ENCODE peak calls at places on chromosome 22, in ten cellular contexts. M is mammary epithelial cell, L is left lung, I is aorta, N is lower lobe of right lung, F is transverse colon, H is ovary, U is Peyer's patch, Z is iPS DF 6.9, J is IMR-90. T is an unnamed sample.

GRCh38 chr22:46105494-46106278 is 44.6 kb upstream of the PPARA start:
- DNase-seq in H (peak), J (peak), N (no peak), Z (no peak), U (peak), I (no peak), F (peak), M (peak), L (no peak), T (peak)

GRCh38 chr22:44276041-44276440 is 36.7 kb downstream of the SHISAL1 start:
- DNase-seq in H (peak), J (no peak), F (no peak), U (no peak), Z (no peak), M (no peak), I (peak), L (peak), N (no peak), T (peak)

GRCh38 chr22:25645266-25645665 is 80.8 kb downstream of the GRK3 start:
- DNase-seq in M (no peak), F (no peak), J (peak), N (no peak), H (no peak), Z (no peak), I (no peak), U (no peak), L (no peak), T (no peak)

GRCh38 chr22:20486229-20486628 is 9.4 kb downstream of the KLHL22 start:
- DNase-seq in N (no peak), I (no peak), Z (no peak), H (no peak), J (no peak), U (no peak), L (no peak), F (no peak), M (no peak), T (no peak)

GRCh38 chr22:44448271-44448780 is 49.7 kb downstream of the RTL6 start:
- DNase-seq in N (no peak), Z (no peak), I (peak), F (peak), L (peak), U (peak), H (peak), J (peak), M (peak), T (no peak)

GRCh38 chr22:35656284-35656752 is 8.1 kb downstream of the APOL6 start:
- DNase-seq in L (no peak), U (no peak), I (no peak), J (no peak), M (no peak), Z (no peak), F (no peak), N (no peak), H (no peak), T (no peak)

GRCh38 chr22:48750826-48751440 is 1076.7 kb downstream of the BRD1 start:
- DNase-seq in I (no peak), J (no peak), L (peak), N (no peak), M (no peak), F (no peak), H (no peak), U (no peak), Z (no peak), T (no peak)

GRCh38 chr22:29291215-29291614 is 15.2 kb upstream of the GAS2L1 start:
- DNase-seq in N (no peak), H (no peak), J (no peak), F (no peak), U (no peak), I (no peak), Z (no peak), L (no peak), M (no peak), T (no peak)

GRCh38 chr22:19745155-19746133 is 15.1 kb upstream of the TBX1 start:
- DNase-seq in F (no peak), L (no peak), I (no peak), M (no peak), J (no peak), H (no peak), Z (no peak), N (no peak), U (no peak), T (no peak)

GRCh38 chr22:46081036-46081830 is 69.1 kb upstream of the PPARA start:
- DNase-seq in J (no peak), M (peak), Z (no peak), F (peak), L (peak), U (peak), I (peak), N (peak), H (peak), T (peak)

GRCh38 chr22:40189979-40190378 is 12.3 kb downstream of the TNRC6B start:
- DNase-seq in F (no peak), U (no peak), Z (no peak), M (no peak), I (no peak), L (no peak), J (peak), N (no peak), H (no peak), T (no peak)

GRCh38 chr22:40190501-40190900 is 12.8 kb downstream of the TNRC6B start:
- DNase-seq in F (no peak), Z (no peak), U (peak), M (no peak), I (no peak), N (peak), L (no peak), J (no peak), H (no peak), T (no peak)

GRCh38 chr22:40194656-40195055 is 16.9 kb downstream of the TNRC6B start:
- DNase-seq in U (no peak), F (no peak), M (no peak), N (no peak), Z (no peak), H (no peak), L (no peak), J (no peak), I (no peak), T (no peak)

GRCh38 chr22:40196628-40197027 is 18.9 kb downstream of the TNRC6B start:
- DNase-seq in Z (no peak), H (no peak), F (no peak), J (peak), L (no peak), U (peak), N (no peak), I (no peak), M (peak), T (no peak)

GRCh38 chr22:40193429-40194421 is 16.0 kb downstream of the TNRC6B start:
- DNase-seq in Z (no peak), J (peak), H (no peak), N (no peak), U (peak), I (no peak), F (no peak), M (no peak), L (no peak), T (no peak)
- H3K4me3 ChIP-seq in Z (no peak), J (no peak), H (no peak), N (no peak), U (no peak), I (no peak), F (no peak), M (no peak), L (no peak), T (no peak)

DNA sequence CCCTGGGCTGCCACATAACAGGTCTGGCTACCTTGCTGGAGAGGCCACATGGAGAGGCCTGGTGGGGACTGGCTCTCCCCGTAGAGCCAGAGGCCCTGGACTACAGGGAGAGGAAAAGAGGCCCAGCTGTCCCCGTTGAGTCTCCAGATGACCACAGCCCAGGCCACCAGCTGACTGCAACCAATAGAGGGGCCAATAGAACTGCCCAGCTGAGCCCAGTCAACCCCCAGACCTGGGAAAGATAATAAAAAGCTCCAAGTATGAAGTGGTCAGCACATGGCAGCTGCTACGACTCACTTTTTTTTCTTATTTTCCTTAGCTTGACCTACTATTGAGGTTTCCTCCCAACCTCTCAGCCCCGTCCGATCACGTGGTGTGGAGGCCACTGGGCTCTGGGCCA is 18.4 kb downstream of the PDGFB start:
- DNase-seq in Z (no peak), I (no peak), U (no peak), H (no peak), L (peak), N (no peak), F (no peak), J (no peak), M (no peak), T (no peak)
- H3K27ac ChIP-seq in Z (no peak), I (no peak), U (no peak), H (no peak), L (no peak), N (no peak), F (no peak), J (no peak), M (no peak), T (no peak)

DNA sequence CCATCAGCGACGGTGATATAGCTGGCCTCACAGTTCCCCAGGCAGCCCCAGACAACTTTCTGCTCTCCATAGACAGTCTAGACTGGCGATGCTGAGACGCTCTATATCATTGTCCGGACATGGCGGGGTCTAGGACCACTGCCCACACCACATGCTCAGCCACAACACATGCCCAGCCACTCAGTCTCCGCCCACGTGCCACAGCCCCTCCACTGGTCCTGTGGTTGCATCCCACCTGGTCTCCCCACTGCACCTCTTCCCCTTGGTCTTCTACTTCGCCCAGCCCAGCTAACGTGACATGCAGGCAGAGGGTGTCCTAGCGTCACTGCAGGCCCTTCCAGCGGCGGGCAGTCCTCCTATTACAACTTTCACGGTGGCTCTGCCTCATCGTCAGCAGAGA is 22.9 kb upstream of the YPEL1 start:
- DNase-seq in H (no peak), U (no peak), F (no peak), Z (no peak), L (no peak), M (no peak), I (no peak), N (no peak), J (no peak), T (no peak)
- H3K4me3 ChIP-seq in H (no peak), U (no peak), F (no peak), Z (no peak), L (no peak), M (no peak), I (no peak), N (no peak), J (no peak), T (no peak)

GRCh38 chr22:22752199-22752555 is 107.8 kb downstream of the GGTLC2 start:
- DNase-seq in Z (no peak), H (no peak), N (no peak), M (no peak), I (no peak), F (no peak), U (no peak), J (no peak), L (no peak), T (no peak)
- H3K27ac ChIP-seq in Z (no peak), H (no peak), N (no peak), M (no peak), I (no peak), F (no peak), U (no peak), J (no peak), L (no peak), T (no peak)

DNA sequence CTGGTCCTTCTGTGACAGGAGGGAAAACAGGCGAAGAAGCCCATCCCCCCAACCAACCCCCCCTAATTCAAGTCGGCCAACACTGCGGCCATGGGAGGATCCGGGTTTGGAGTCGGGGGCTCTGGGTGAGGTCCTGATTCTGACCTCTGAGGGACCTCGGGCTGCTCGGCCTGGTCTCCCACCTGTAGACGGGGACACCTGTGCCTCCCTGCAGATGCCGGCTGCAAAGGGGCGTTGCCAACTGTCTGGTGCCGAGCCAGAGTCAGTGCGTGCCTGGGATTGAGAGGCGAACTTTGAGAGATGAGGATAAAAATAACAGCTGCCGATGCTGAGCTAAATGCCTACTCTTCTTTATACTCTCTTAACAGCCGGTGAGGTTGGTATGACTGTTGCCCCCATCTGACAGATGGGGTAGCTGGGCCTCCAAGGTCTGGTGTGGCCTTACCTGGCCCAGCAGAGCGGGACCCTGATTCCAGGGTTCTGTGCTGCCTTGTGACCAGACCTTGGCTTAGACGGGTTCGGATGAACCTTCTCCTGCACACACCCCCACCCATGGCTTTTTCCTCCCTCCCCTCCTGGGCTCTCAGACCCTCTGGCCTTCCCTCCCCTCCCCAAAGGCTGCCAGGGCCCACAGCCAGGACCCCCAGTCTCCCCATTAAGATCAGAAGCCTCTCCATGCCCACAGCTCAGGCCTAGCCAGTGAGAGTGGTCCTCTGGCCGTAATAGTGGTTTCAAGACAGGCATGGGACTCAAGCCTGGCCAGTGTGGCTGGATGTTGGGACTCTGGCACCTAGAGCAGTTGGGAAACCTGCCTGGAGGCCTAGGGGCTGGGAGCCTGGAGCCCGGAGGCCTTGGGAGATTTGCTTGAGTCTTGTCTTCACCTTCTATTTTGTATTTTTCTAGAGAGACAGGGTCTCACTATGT is 41.7 kb downstream of the KCNJ4 start:
- DNase-seq in I (no peak), Z (no peak), F (peak), U (peak), M (no peak), L (peak), N (peak), J (no peak), H (no peak), T (peak)
- H3K4me3 ChIP-seq in I (no peak), Z (no peak), F (no peak), U (peak), M (no peak), L (peak), N (peak), J (no peak), H (peak), T (no peak)

GRCh38 chr22:21943571-21944448 is 8.8 kb downstream of the PPM1F start:
- DNase-seq in M (no peak), I (no peak), F (no peak), U (no peak), N (no peak), J (no peak), H (no peak), Z (no peak), L (no peak), T (peak)
- H3K27ac ChIP-seq in M (no peak), I (no peak), F (peak), U (peak), N (peak), J (peak), H (no peak), Z (no peak), L (peak), T (peak)

T was measured in right lobe of liver.